ENCODE peak calls at places on chromosomes 4 and X, in eight cellular contexts. M is IMR-90; C is left lung; Q is CD8-positive, alpha-beta T cell; V is hepatocyte; Y is lung; S is adrenal gland; K is small intestine. P is an unnamed sample.

GRCh38 chr4:143021384-143021783 is 163.3 kb upstream of the USP38 start:
- DNase-seq in V (no peak), Y (no peak), Q (no peak), M (no peak), C (no peak), S (no peak), K (no peak), P (no peak)

GRCh38 chr4:108931926-108932325 is 169.1 kb upstream of the ETNPPL start:
- DNase-seq in K (no peak), V (no peak), M (no peak), Q (no peak), S (no peak), Y (no peak), C (no peak), P (no peak)

GRCh38 chr4:22391548-22391947 is 124.3 kb downstream of the ADGRA3 start:
- DNase-seq in M (peak; percentile 54), Y (no peak), C (no peak), S (no peak), Q (no peak), V (no peak), K (no peak), P (no peak)

GRCh38 chr4:128524311-128524710 is 236.7 kb upstream of the PGRMC2 start:
- DNase-seq in Q (no peak), C (peak; percentile 80), Y (peak; percentile 55), V (peak; percentile 39), M (peak; percentile 65), S (peak; percentile 55), K (peak; percentile 52), P (no peak)

GRCh38 chrX:120561634-120562568 is 1.1 kb upstream of the CUL4B start:
- DNase-seq in Q (no peak), M (no peak), Y (no peak), V (no peak), C (no peak), S (no peak), K (no peak), P (no peak)

GRCh38 chr4:68591204-68591603 is 15.1 kb upstream of the UGT2B17 start:
- DNase-seq in V (no peak), K (no peak), C (no peak), S (no peak), Q (no peak), Y (no peak), M (no peak), P (no peak)

GRCh38 chrX:19688426-19688825 is 173.1 kb upstream of the MAP3K15 start:
- DNase-seq in Y (no peak), Q (no peak), K (no peak), M (no peak), V (no peak), S (no peak), C (no peak), P (no peak)

GRCh38 chr4:105710678-105711077 is 2.1 kb downstream of the GSTCD start:
- DNase-seq in Y (no peak), Q (no peak), K (no peak), S (no peak), M (no peak), V (no peak), C (no peak), P (peak; percentile 41)

GRCh38 chrX:134603806-134604700 is 54.2 kb downstream of the PLAC1 start:
- DNase-seq in K (no peak), Q (no peak), Y (no peak), C (no peak), V (no peak), M (peak; percentile 90), S (peak; percentile 46), P (no peak)

GRCh38 chr4:159927781-159928180 is 824.9 kb downstream of the RAPGEF2 start:
- DNase-seq in K (no peak), Q (no peak), C (peak; percentile 21), Y (no peak), S (no peak), V (no peak), M (no peak), P (no peak)

GRCh38 chr4:79390890-79391289 is 17.1 kb downstream of the GK2 start:
- DNase-seq in K (no peak), S (no peak), M (no peak), C (no peak), V (no peak), Y (no peak), Q (no peak), P (no peak)

GRCh38 chrX:2708601-2709200 is 17.6 kb downstream of the CD99 start:
- DNase-seq in Q (no peak), V (no peak), C (no peak), Y (no peak), S (no peak), M (no peak), K (peak; percentile 5), P (no peak)

GRCh38 chrX:34655496-34656258 is 1.4 kb downstream of the TMEM47 start:
- DNase-seq in K (no peak), Y (no peak), V (no peak), M (no peak), Q (no peak), C (no peak), S (no peak), P (peak; percentile 15)

GRCh38 chr4:150244600-150244999 is 166.4 kb downstream of the DCLK2 start:
- DNase-seq in M (peak; percentile 78), Q (no peak), C (no peak), S (no peak), K (no peak), Y (no peak), V (no peak), P (peak; percentile 37)

GRCh38 chrX:133913658-133914388 is 71.6 kb downstream of the GPC3 start:
- DNase-seq in K (no peak), M (no peak), Y (no peak), V (no peak), S (no peak), Q (no peak), C (no peak), P (peak; percentile 100)

GRCh38 chr4:79232555-79232954 is 93.3 kb downstream of the NAA11 start:
- DNase-seq in Y (no peak), Q (no peak), C (no peak), S (no peak), M (peak; percentile 7), K (no peak), V (no peak), P (no peak)

GRCh38 chr4:109994415-109994827 is 81.7 kb downstream of the EGF start:
- DNase-seq in C (no peak), S (no peak), Y (no peak), V (no peak), Q (no peak), M (no peak), K (peak; percentile 40), P (no peak)

GRCh38 chr4:6991771-6992557 is 51.2 kb upstream of the TADA2B start:
- DNase-seq in V (peak; percentile 50), M (peak; percentile 94), Y (no peak), K (no peak), S (peak; percentile 89), C (no peak), Q (no peak), P (no peak)

GRCh38 chrX:24513416-24513815 is 48.3 kb downstream of the PDK3 start:
- DNase-seq in C (no peak), K (no peak), M (no peak), S (no peak), Q (no peak), V (no peak), Y (no peak), P (no peak)

GRCh38 chr4:78922207-78922606 is 17.0 kb downstream of the PAQR3 start:
- DNase-seq in C (no peak), V (no peak), S (no peak), M (peak; percentile 83), K (no peak), Y (no peak), Q (no peak), P (no peak)

GRCh38 chrX:108464604-108465003 is 25.0 kb downstream of the COL4A5 start:
- DNase-seq in C (no peak), K (no peak), Y (no peak), Q (no peak), S (no peak), V (no peak), M (no peak), P (peak; percentile 31)

GRCh38 chr4:94759767-94760211 is 2.0 kb downstream of the BMPR1B start:
- DNase-seq in Q (no peak), K (no peak), V (no peak), Y (no peak), C (no peak), M (no peak), S (no peak), P (no peak)

GRCh38 chrX:101287402-101287801 is 3.7 kb downstream of the TAF7L start:
- DNase-seq in Q (no peak), M (peak; percentile 52), V (peak; percentile 42), Y (no peak), S (no peak), K (peak; percentile 32), C (no peak), P (peak; percentile 62)

DNA sequence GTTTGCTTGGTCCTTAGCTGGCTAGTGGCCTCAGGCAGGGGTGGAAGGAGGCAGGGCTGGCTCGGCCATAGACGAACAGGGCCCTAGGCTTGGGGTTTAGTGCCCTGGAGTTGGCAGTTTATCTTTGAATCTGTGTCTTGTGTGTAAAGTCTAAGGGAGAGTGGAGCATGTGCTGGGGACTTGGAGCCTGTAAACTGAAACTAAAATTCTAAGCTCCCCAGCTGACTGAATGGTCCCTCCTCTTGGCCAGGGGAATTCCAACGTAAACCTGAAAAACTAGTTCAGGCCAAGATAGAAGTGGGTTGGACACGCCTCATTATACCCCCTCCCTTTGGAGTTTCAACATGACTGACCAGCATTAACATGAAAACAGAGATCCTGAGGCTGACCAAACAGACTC is 46.1 kb upstream of the GPR78 start:
- DNase-seq in S (no peak), Y (peak; percentile 71), V (peak; percentile 89), K (peak; percentile 56), Q (no peak), M (peak; percentile 66), C (no peak), P (no peak)
- H3K4me3 ChIP-seq in S (no peak overlapping the region), Y (no peak overlapping the region), V (no peak overlapping the region), K (no peak overlapping the region), Q (no peak overlapping the region), M (no peak overlapping the region), C (no peak overlapping the region), P (no peak overlapping the region)

DNA sequence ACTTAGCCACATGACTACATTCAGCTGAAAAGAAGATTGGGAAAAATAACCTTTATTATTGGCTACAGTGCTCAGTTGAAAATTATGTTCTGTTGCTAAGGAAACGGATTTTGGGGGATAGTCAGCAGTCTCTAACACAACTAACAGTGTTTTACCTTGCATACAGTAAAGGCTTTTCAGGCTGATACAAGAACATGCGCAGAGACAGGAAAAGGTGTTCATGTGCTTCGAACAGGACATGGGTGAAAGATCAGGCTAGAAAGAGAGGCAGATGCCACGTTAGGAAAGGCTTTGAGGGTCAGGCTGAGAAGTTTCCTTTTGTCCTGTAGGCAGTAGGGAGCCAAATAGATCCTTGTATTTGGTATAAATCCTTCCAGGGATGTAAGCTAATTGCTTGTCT is 14.8 kb upstream of the RHOH start:
- DNase-seq in K (no peak), Q (no peak), M (no peak), Y (no peak), C (no peak), S (no peak), V (no peak), P (no peak)
- H3K4me1 ChIP-seq in K (no peaks in the 10 kb centered on the region), Q (peaks cover 14% of the 10 kb centered on the region), M (no peaks in the 10 kb centered on the region), Y (no peaks in the 10 kb centered on the region), C (no peaks in the 10 kb centered on the region), S (no peaks in the 10 kb centered on the region), V (no peaks in the 10 kb centered on the region), P (no peaks in the 10 kb centered on the region)

GRCh38 chr4:99759346-99759984 is 57.2 kb upstream of the DAPP1 start:
- DNase-seq in C (no peak), Q (no peak), M (no peak), K (no peak), V (no peak), S (no peak), Y (no peak), P (no peak)
- H3K4me3 ChIP-seq in C (no peak overlapping the region), Q (no peak overlapping the region), M (no peak overlapping the region), K (no peak overlapping the region), V (no peak overlapping the region), S (no peak overlapping the region), Y (no peak overlapping the region), P (no peak overlapping the region)

GRCh38 chr4:34258176-34258575 is 1986.1 kb downstream of the ARAP2 start:
- DNase-seq in Q (no peak), V (no peak), C (no peak), Y (no peak), M (no peak), K (no peak), S (no peak), P (no peak)
- H3K4me1 ChIP-seq in Q (no peaks in the 10 kb centered on the region), V (no peaks in the 10 kb centered on the region), C (no peaks in the 10 kb centered on the region), Y (no peaks in the 10 kb centered on the region), M (no peaks in the 10 kb centered on the region), K (no peaks in the 10 kb centered on the region), S (no peaks in the 10 kb centered on the region), P (no peaks in the 10 kb centered on the region)